ENCODE peak calls at places on chromosomes 6 and 20, in eight cellular contexts. O is CD8-positive, alpha-beta memory T cell; F is kidney; H is thyroid gland; B is psoas muscle; J is caudate nucleus; N is cardiac muscle cell; P is ovary. Y is an unnamed sample.
A peak's percentile ranks its signal among the peaks of the same experiment; 100 is the strongest.

GRCh38 chr20:32628960-32629530 is 43.9 kb upstream of the NOL4L start:
- DNase-seq in B (no peak), J (no peak), F (no peak), N (no peak), O (no peak), P (no peak), H (no peak), Y (no peak)

GRCh38 chr6:90159452-90159851 is 137.2 kb downstream of the BACH2 start:
- DNase-seq in B (no peak), P (no peak), O (no peak), N (no peak), J (no peak), H (no peak), F (no peak), Y (no peak)

GRCh38 chr6:159306134-159306537 is 136.9 kb downstream of the FNDC1 start:
- DNase-seq in O (no peak), B (no peak), P (no peak), H (no peak), F (no peak), J (no peak), N (no peak), Y (no peak)

GRCh38 chr6:50147371-50147770 is 97.6 kb upstream of the DEFB112 start:
- DNase-seq in P (no peak), O (no peak), N (no peak), J (no peak), B (no peak), F (no peak), H (no peak), Y (no peak)

GRCh38 chr6:158761746-158762145 is 57.4 kb downstream of the EZR start:
- DNase-seq in B (no peak), N (no peak), P (no peak), O (no peak), F (no peak), H (no peak), J (no peak), Y (no peak)

GRCh38 chr6:1814279-1814678 is 204.6 kb downstream of the FOXC1 start:
- DNase-seq in O (no peak), J (no peak), B (no peak), N (no peak), H (no peak), F (no peak), P (no peak), Y (no peak)

GRCh38 chr6:168395983-168396382 is 45.0 kb upstream of the SMOC2 start:
- DNase-seq in O (no peak), H (no peak), J (no peak), P (no peak), N (no peak), F (no peak), B (no peak), Y (no peak)

GRCh38 chr6:52230685-52231084 is 13.6 kb downstream of the IL17F start:
- DNase-seq in O (no peak), B (no peak), H (no peak), J (no peak), P (no peak), F (no peak), N (no peak), Y (no peak)

GRCh38 chr20:51183443-51183842 is 160.5 kb upstream of the KCNG1 start:
- DNase-seq in N (no peak), F (no peak), O (no peak), H (no peak), J (no peak), P (no peak), B (no peak), Y (no peak)

GRCh38 chr20:58546756-58547526 is 31.7 kb upstream of the APCDD1L start:
- DNase-seq in N (no peak), P (no peak), F (no peak), H (no peak), B (no peak), J (no peak), O (no peak), Y (no peak)

GRCh38 chr6:64874776-64875175 is 832.2 kb downstream of the EYS start:
- DNase-seq in F (no peak), O (no peak), H (no peak), P (no peak), N (no peak), B (no peak), J (no peak), Y (no peak)

GRCh38 chr20:38999965-39000910 is 38.1 kb downstream of the DHX35 start:
- DNase-seq in F (no peak), O (no peak), H (no peak), P (no peak), B (no peak), N (no peak), J (no peak), Y (no peak)

GRCh38 chr6:138540468-138540867 is 41.2 kb upstream of the NHSL1 start:
- DNase-seq in F (no peak), O (no peak), J (no peak), N (peak; percentile 68), B (no peak), P (no peak), H (no peak), Y (no peak)

GRCh38 chr20:63659370-63659769 is 1.3 kb downstream of the RTEL1 start:
- DNase-seq in H (no peak), F (peak; percentile 75), B (no peak), J (no peak), P (no peak), N (no peak), O (no peak), Y (no peak)

GRCh38 chr6:16128759-16129622 is at the start of gene MYLIP:
- DNase-seq in J (peak; percentile 99), P (peak; percentile 98), B (peak; percentile 98), F (peak; percentile 99), N (peak; percentile 99), H (peak; percentile 98), O (peak; percentile 97), Y (peak; percentile 99)

GRCh38 chr6:84018453-84019061 is 15.0 kb upstream of the MRAP2 start:
- DNase-seq in N (no peak), F (no peak), J (no peak), H (no peak), P (no peak), B (no peak), O (no peak), Y (no peak)

DNA sequence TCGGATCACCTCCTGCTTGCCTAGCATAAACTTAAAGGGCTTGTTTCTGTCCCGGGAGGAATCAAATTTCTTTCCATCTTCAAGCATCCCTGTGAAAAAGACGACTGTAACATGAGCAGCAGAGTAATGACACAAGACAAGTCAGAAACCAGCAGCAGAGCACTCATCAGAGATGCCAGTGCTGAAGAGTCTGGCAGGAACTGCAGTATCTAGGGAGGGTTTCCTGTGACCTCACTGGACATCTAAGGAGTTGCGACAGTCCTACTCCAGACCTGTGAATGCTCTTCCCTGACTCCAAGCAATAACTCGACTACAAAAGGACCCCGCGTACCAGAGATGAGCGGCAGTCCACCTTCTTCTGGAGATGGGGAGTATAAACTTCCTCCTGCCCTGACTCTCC is 17.3 kb downstream of the FKBP1A start:
- DNase-seq in H (no peak), B (no peak), J (no peak), O (no peak), P (no peak), F (no peak), N (no peak), Y (no peak)
- H3K27ac ChIP-seq in H (no peak overlapping the region), B (peak overlapping the region; percentile 56), J (no peak overlapping the region), O (no peak overlapping the region), P (no peak overlapping the region), F (peak overlapping the region; percentile 26), N (peak overlapping the region; percentile 11), Y (no peak overlapping the region)

GRCh38 chr6:110355727-110356126 is 2.4 kb downstream of the METTL24 start:
- DNase-seq in N (no peak), B (no peak), H (no peak), J (no peak), F (no peak), O (no peak), P (no peak), Y (no peak)
- H3K27ac ChIP-seq in N (peak overlapping the region; percentile 97), B (no peak overlapping the region), H (no peak overlapping the region), J (peak overlapping the region; percentile 14), F (no peak overlapping the region), O (no peak overlapping the region), P (no peak overlapping the region), Y (no peak overlapping the region)

GRCh38 chr6:37314803-37315515 is 38.8 kb upstream of the RNF8 start:
- DNase-seq in J (no peak), F (no peak), O (no peak), P (peak; percentile 60), N (peak; percentile 80), B (peak; percentile 24), H (peak; percentile 6), Y (peak; percentile 50)
- H3K27ac ChIP-seq in J (no peak overlapping the region), F (no peak overlapping the region), O (no peak overlapping the region), P (no peak overlapping the region), N (no peak overlapping the region), B (no peak overlapping the region), H (no peak overlapping the region), Y (no peak overlapping the region)

DNA sequence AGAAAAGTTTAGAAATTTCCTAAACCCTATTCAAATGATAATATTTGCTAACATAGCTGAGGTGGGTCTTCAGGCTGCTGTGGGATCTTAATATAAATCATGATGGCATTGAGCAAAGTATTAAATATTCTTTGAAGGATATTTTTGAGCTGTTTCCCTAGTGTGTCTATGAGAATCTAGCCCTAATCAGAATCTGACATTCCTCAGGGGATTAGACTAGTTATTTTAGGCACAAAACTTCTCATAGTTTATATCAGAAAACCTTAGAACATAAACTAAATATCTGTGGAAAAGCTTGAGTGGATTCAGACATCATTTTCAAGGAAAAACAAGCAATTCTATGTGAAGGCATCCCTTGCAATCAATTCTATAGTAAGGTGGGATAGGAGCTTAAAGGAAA is 594.5 kb downstream of the RFPL4B start:
- DNase-seq in F (no peak), N (no peak), B (no peak), H (no peak), O (no peak), P (no peak), J (no peak), Y (no peak)
- H3K27ac ChIP-seq in F (no peak overlapping the region), N (no peak overlapping the region), B (no peak overlapping the region), H (no peak overlapping the region), O (no peak overlapping the region), P (no peak overlapping the region), J (no peak overlapping the region), Y (no peak overlapping the region)

GRCh38 chr20:45470939-45471338 is 1.4 kb downstream of the WFDC2 start:
- DNase-seq in P (no peak), H (peak; percentile 29), F (no peak), O (no peak), N (peak; percentile 17), J (no peak), B (no peak), Y (no peak)
- H3K27ac ChIP-seq in P (no peak overlapping the region), H (peak overlapping the region; percentile 89), F (peak overlapping the region; percentile 33), O (no peak overlapping the region), N (no peak overlapping the region), J (no peak overlapping the region), B (no peak overlapping the region), Y (peak overlapping the region; percentile 50)

GRCh38 chr6:121439456-121440250 is 4.2 kb downstream of the GJA1 start:
- DNase-seq in J (no peak), P (no peak), H (no peak), B (no peak), F (no peak), O (no peak), N (no peak), Y (no peak)
- H3K27ac ChIP-seq in J (no peak overlapping the region), P (no peak overlapping the region), H (peak overlapping the region; percentile 95), B (peak overlapping the region; percentile 39), F (no peak overlapping the region), O (no peak overlapping the region), N (no peak overlapping the region), Y (no peak overlapping the region)